ENCODE peak calls at places on chromosome 6, in ten cellular contexts. L is GM12878, C is cardiac muscle cell, D is tibial nerve, Q is IMR-90, T is astrocyte, M is pancreas, Z is spleen, W is ovary, V is PC-3. U is an unnamed sample. For H3K4me1, the result is how much of the 10 kb centered on the place peaks cover.

GRCh38 chr6:146289816-146290588 is 253.6 kb upstream of the RAB32 start:
- DNase-seq in C (no peak), Q (peak), T (peak), V (peak), W (no peak), M (no peak), D (peak), Z (no peak), L (no peak), U (peak)

GRCh38 chr6:4665489-4666417 is 110.5 kb upstream of the CDYL start:
- DNase-seq in T (peak), Z (no peak), L (no peak), V (peak), C (no peak), Q (peak), M (no peak), W (no peak), D (no peak), U (no peak)

GRCh38 chr6:137872071-137872470 is 5.0 kb downstream of the TNFAIP3 start:
- DNase-seq in V (peak), W (no peak), D (no peak), Q (peak), T (no peak), L (no peak), M (no peak), Z (no peak), C (no peak), U (no peak)

GRCh38 chr6:106981901-106982300 is 7.4 kb upstream of the CD24 start:
- DNase-seq in M (no peak), L (no peak), Z (no peak), Q (no peak), D (no peak), W (no peak), C (no peak), T (no peak), V (no peak), U (no peak)

GRCh38 chr6:90351696-90352095 is 55.1 kb upstream of the BACH2 start:
- DNase-seq in L (no peak), D (no peak), Z (no peak), M (no peak), T (peak), C (no peak), W (no peak), Q (peak), V (no peak), U (no peak)

GRCh38 chr6:41477572-41477971 is 68.6 kb upstream of the FOXP4 start:
- DNase-seq in D (no peak), T (no peak), M (no peak), Z (no peak), L (no peak), W (no peak), Q (no peak), C (no peak), V (no peak), U (no peak)

GRCh38 chr6:144156991-144157390 is 6.7 kb downstream of the STX11 start:
- DNase-seq in D (no peak), Z (no peak), W (no peak), T (no peak), C (no peak), M (no peak), L (no peak), Q (no peak), V (no peak), U (no peak)

GRCh38 chr6:33492093-33492492 is 37.7 kb downstream of the ZBTB9 start:
- DNase-seq in C (no peak), L (no peak), Z (no peak), T (no peak), Q (no peak), W (no peak), V (no peak), D (no peak), M (no peak), U (no peak)

GRCh38 chr6:53793318-53793975 is 1.4 kb upstream of the LRRC1 start:
- DNase-seq in M (peak), V (peak), D (no peak), T (peak), C (peak), W (peak), L (no peak), Z (no peak), Q (peak), U (no peak)

GRCh38 chr6:27312950-27313271 is 838 bp upstream of the POM121L2 start:
- DNase-seq in Z (no peak), L (no peak), C (no peak), M (no peak), T (no peak), D (no peak), V (no peak), W (no peak), Q (no peak), U (no peak)

GRCh38 chr6:20655317-20655716 is 121.1 kb downstream of the CDKAL1 start:
- DNase-seq in W (no peak), V (peak), Q (peak), T (no peak), L (no peak), D (no peak), M (no peak), C (no peak), Z (no peak), U (no peak)

GRCh38 chr6:139754898-139755754 is 380.7 kb upstream of the CITED2 start:
- DNase-seq in L (no peak), C (no peak), Z (no peak), M (no peak), T (no peak), D (no peak), W (no peak), Q (no peak), V (no peak), U (no peak)

GRCh38 chr6:39778581-39779270 is 13.4 kb upstream of the DAAM2 start:
- DNase-seq in Q (peak), M (no peak), W (no peak), T (no peak), L (no peak), Z (no peak), V (no peak), D (no peak), C (no peak), U (no peak)

GRCh38 chr6:135291288-135292116 is 110.4 kb downstream of the MYB start:
- DNase-seq in W (no peak), D (no peak), C (no peak), L (no peak), V (no peak), T (peak), Z (no peak), M (no peak), Q (peak), U (no peak)

GRCh38 chr6:22737331-22737730 is 168.0 kb downstream of the HDGFL1 start:
- DNase-seq in W (peak), M (no peak), L (peak), V (peak), Q (peak), D (peak), Z (no peak), T (peak), C (peak), U (no peak)

GRCh38 chr6:21468487-21468886 is 125.1 kb upstream of the SOX4 start:
- DNase-seq in Z (no peak), M (no peak), T (no peak), V (no peak), C (no peak), Q (no peak), W (no peak), D (no peak), L (no peak), U (no peak)

GRCh38 chr6:12595161-12595792 is 121.3 kb upstream of the PHACTR1 start:
- DNase-seq in T (peak), Z (no peak), L (no peak), D (peak), V (no peak), Q (peak), W (no peak), M (no peak), C (no peak), U (no peak)

GRCh38 chr6:156630613-156631302 is 146.4 kb upstream of the ARID1B start:
- DNase-seq in T (no peak), C (no peak), Z (no peak), Q (no peak), L (no peak), M (no peak), W (no peak), V (no peak), D (no peak), U (no peak)

GRCh38 chr6:37321101-37321500 is 32.7 kb upstream of the RNF8 start:
- DNase-seq in V (no peak), Z (no peak), W (no peak), C (peak), M (no peak), T (no peak), D (no peak), Q (no peak), L (no peak), U (no peak)

DNA sequence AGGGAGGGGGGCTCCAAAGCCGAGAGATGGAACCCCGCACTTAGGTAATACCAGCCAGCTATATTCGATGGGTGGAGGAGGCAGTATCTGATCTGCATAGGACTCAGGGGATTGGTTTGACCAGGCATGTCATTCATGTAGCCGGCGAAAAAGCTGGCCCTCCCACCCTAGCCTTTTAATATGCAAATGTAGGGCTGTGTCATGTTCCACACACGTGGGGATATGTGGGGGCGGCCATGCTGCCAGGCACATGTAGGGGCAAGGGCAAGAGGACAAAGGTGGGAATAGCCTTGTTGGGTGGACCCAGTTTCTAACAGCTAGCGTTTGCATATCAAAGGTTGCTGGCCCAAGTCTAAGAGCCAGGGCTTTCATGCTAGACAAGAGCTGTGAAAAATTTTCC is 39.1 kb upstream of the DDR1 start:
- DNase-seq in Z (no peak), M (peak), D (no peak), T (no peak), W (no peak), V (no peak), Q (no peak), C (no peak), L (no peak), U (no peak)
- H3K4me1 ChIP-seq in Z (under half), M (under half), D (under half), T (under half), W (under half), V (under half), Q (under half), C (under half), L (under half), U (under half)

GRCh38 chr6:159989471-159989870 is 20.6 kb downstream of the IGF2R start:
- DNase-seq in W (no peak), Q (no peak), Z (no peak), M (no peak), C (no peak), D (no peak), T (no peak), V (no peak), L (no peak), U (no peak)
- H3K27ac ChIP-seq in W (no peak), Q (no peak), Z (peak), M (no peak), C (no peak), D (no peak), T (peak), V (peak), L (peak), U (no peak)

DNA sequence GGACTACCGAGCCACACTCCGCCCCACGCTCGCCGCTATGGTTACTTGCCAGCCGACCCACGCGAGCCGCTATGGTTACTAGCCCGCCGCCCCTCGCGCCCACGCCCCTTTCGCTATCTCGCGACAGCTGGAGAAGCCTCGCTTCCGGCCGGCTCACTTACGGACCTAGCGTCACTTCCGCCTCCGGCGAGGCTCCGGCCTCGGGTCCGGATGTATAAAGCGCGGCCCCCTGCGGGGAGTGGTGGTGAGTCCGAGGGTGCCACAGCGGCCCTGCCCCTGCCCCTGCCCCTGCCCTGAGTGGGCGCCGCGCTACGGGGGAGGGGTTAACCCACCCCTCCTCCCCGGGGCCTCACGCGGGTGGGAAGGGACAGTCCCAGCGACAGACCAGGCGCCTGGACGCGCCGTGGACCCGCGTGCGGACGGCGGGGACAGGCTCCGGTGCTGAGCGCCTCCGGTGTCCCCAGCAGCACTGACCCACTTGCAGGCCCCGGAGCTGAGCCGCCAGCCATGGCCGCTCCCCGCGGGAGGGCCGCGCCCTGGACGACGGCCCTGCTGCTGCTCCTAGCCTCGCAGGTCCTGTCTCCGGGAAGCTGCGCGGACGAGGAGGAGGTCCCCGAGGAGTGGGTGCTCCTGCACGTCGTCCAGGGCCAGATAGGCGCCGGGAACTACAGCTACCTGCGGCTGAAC is at the start of the genes C6orf120 and WDR27:
- DNase-seq in W (peak), Z (peak), Q (peak), T (peak), L (peak), V (peak), M (peak), C (peak), D (peak), U (peak)
- TF ChIP-seq CTCF in W (peak), Z (no peak), Q (no peak), T (no peak), L (peak), V (no peak), M (no peak), C (no peak), D (peak), U (no peak)

GRCh38 chr6:16656451-16656850 is 104.8 kb downstream of the ATXN1 start:
- DNase-seq in L (no peak), D (no peak), Z (no peak), M (no peak), T (no peak), W (no peak), V (no peak), C (no peak), Q (no peak), U (no peak)
- H3K4me1 ChIP-seq in L (under half), D (under half), Z (under half), M (under half), T (under half), W (under half), V (under half), C (under half), Q (under half), U (under half)